ENCODE peak calls at places on chromosomes 13 and 19, in four cellular contexts. M, A, Y and V are unnamed samples.

GRCh38 chr13:96662036-96662435 is 332.2 kb downstream of the OXGR1 start:
- DNase-seq in M (no peak), Y (no peak), A (no peak), V (no peak)

GRCh38 chr19:17097593-17098126 is 22.1 kb downstream of the MYO9B start:
- DNase-seq in A (peak), Y (peak), M (no peak), V (no peak)

GRCh38 chr13:21010621-21011020 is 50.8 kb downstream of the LATS2 start:
- DNase-seq in A (no peak), Y (no peak), M (no peak), V (no peak)

GRCh38 chr19:15846923-15847322 is 31.5 kb upstream of the OR10H1 start:
- DNase-seq in Y (no peak), A (no peak), M (peak), V (no peak)

GRCh38 chr19:58407658-58408151 is 744 bp upstream of the ZNF584 start:
- DNase-seq in M (peak), Y (no peak), A (no peak), V (no peak)

GRCh38 chr13:44412341-44412935 is 38.8 kb downstream of the SERP2 start:
- DNase-seq in Y (no peak), A (no peak), M (no peak), V (no peak)

GRCh38 chr13:75870397-75870801 is 234.3 kb downstream of the LMO7 start:
- DNase-seq in A (peak), M (peak), Y (no peak), V (no peak)

GRCh38 chr19:49210901-49211451 is 53.4 kb downstream of the TRPM4 start:
- DNase-seq in M (no peak), Y (no peak), A (no peak), V (no peak)

GRCh38 chr13:113357529-113357928 is 6.4 kb downstream of the GRTP1 start:
- DNase-seq in M (no peak), A (no peak), Y (no peak), V (no peak)

GRCh38 chr13:110109910-110110309 is 197.0 kb downstream of the COL4A1 start:
- DNase-seq in Y (peak), M (no peak), A (peak), V (no peak)

GRCh38 chr13:87274209-87274819 is 396.9 kb upstream of the SLITRK5 start:
- DNase-seq in M (no peak), Y (peak), A (peak), V (peak)

GRCh38 chr13:101916108-101916757 is 463.8 kb downstream of the ITGBL1 start:
- DNase-seq in A (no peak), M (peak), Y (peak), V (no peak)

GRCh38 chr13:110251227-110251791 is 55.6 kb downstream of the COL4A1 start:
- DNase-seq in M (no peak), A (peak), Y (no peak), V (no peak)

GRCh38 chr19:8494158-8494557 is 8.3 kb downstream of the PRAM1 start:
- DNase-seq in A (no peak), Y (no peak), M (no peak), V (no peak)

GRCh38 chr13:101026736-101027398 is 352.3 kb upstream of the TMTC4 start:
- DNase-seq in Y (no peak), M (no peak), A (no peak), V (no peak)

GRCh38 chr19:12996542-12997094 is 1.3 kb downstream of the NFIX start:
- DNase-seq in A (no peak), Y (peak), M (no peak), V (no peak)

GRCh38 chr13:84366484-84366883 is 484.2 kb upstream of the SLITRK1 start:
- DNase-seq in M (no peak), Y (no peak), A (no peak), V (no peak)

GRCh38 chr19:19280561-19280960 is 7.5 kb upstream of the TM6SF2 start:
- DNase-seq in A (no peak), M (peak), Y (no peak), V (no peak)

GRCh38 chr19:17553256-17553655 is 2.2 kb upstream of the COLGALT1 start:
- DNase-seq in A (peak), Y (peak), M (peak), V (no peak)

GRCh38 chr19:42201489-42202289 is 15.8 kb downstream of the DEDD2 start:
- DNase-seq in M (no peak), Y (no peak), A (no peak), V (no peak)

GRCh38 chr19:34364462-34364829 is 550 bp upstream of the GPI start:
- DNase-seq in M (no peak), Y (no peak), A (no peak), V (no peak)

GRCh38 chr13:111034811-111035210 is 80.3 kb upstream of the ARHGEF7 start:
- DNase-seq in M (no peak), A (no peak), Y (no peak), V (no peak)

GRCh38 chr19:16590876-16591802 is 18.9 kb upstream of the SLC35E1 start:
- DNase-seq in A (no peak), M (no peak), Y (no peak), V (no peak)

GRCh38 chr19:805600-806550 is 8.6 kb downstream of the PTBP1 start:
- DNase-seq in A (no peak), Y (no peak), M (no peak), V (no peak)

GRCh38 chr19:3516675-3517207 is 10.6 kb downstream of the FZR1 start:
- DNase-seq in Y (no peak), M (peak), A (peak), V (no peak)

GRCh38 chr19:51079486-51080110 is 3.1 kb downstream of the KLK14 start:
- DNase-seq in M (peak), A (peak), Y (peak), V (no peak)

GRCh38 chr13:86825410-86825809 is 845.8 kb upstream of the SLITRK5 start:
- DNase-seq in M (no peak), Y (no peak), A (no peak), V (no peak)

GRCh38 chr13:113647351-113648217 is 10.4 kb downstream of the ATP4B start:
- DNase-seq in Y (peak), A (peak), M (peak), V (no peak)

GRCh38 chr13:26053418-26053980 is 1.7 kb upstream of the SHISA2 start:
- DNase-seq in M (no peak), A (no peak), Y (no peak), V (no peak)

GRCh38 chr19:28731577-28731976 is 481.4 kb downstream of the UQCRFS1 start:
- DNase-seq in A (no peak), Y (no peak), M (no peak), V (no peak)

GRCh38 chr19:42563352-42564210 is 31.1 kb downstream of the CEACAM8 start:
- DNase-seq in Y (peak), M (peak), A (peak), V (no peak)

GRCh38 chr13:114279770-114280169 is 1.6 kb upstream of the UPF3A start:
- DNase-seq in M (no peak), A (no peak), Y (no peak), V (no peak)

GRCh38 chr19:54017266-54017665 is 25.8 kb downstream of the CACNG6 start:
- DNase-seq in M (peak), A (no peak), Y (peak), V (no peak)

GRCh38 chr19:19134687-19135158 is 3.6 kb downstream of the TMEM161A start:
- DNase-seq in A (no peak), M (no peak), Y (no peak), V (peak)

GRCh38 chr13:60671386-60671785 is 274.4 kb downstream of the TDRD3 start:
- DNase-seq in A (no peak), M (no peak), Y (no peak), V (no peak)